ENCODE peak calls at places on chromosome 5, in four cellular contexts. U is ELR, E is GM03348, W is HFFc6. B is an unnamed sample.

GRCh38 chr5:173768267-173768806 is 119.8 kb upstream of the CPEB4 start:
- DNase-seq in E (no peak), W (no peak), U (no peak), B (no peak)

GRCh38 chr5:160693831-160694473 is 158.1 kb downstream of the ATP10B start:
- DNase-seq in U (no peak), E (no peak), W (no peak), B (no peak)

GRCh38 chr5:98768160-98769005 is 5.1 kb upstream of the RGMB start:
- DNase-seq in W (peak; percentile 59), U (peak; percentile 91), E (peak; percentile 74), B (peak; percentile 61)

GRCh38 chr5:177185993-177186392 is 52.4 kb downstream of the NSD1 start:
- DNase-seq in U (no peak), E (no peak), W (no peak), B (no peak)

GRCh38 chr5:138303365-138303764 is 28.2 kb downstream of the CDC25C start:
- DNase-seq in E (peak; percentile 27), U (peak; percentile 71), W (peak; percentile 12), B (peak; percentile 31)

GRCh38 chr5:4086081-4086480 is 490.4 kb downstream of the IRX1 start:
- DNase-seq in U (no peak), E (no peak), W (no peak), B (no peak)

GRCh38 chr5:151550146-151550545 is 41.0 kb downstream of the FAT2 start:
- DNase-seq in W (no peak), U (no peak), E (no peak), B (no peak)

GRCh38 chr5:136080113-136080482 is 51.3 kb downstream of the TGFBI start:
- DNase-seq in W (no peak), E (no peak), U (peak; percentile 23), B (no peak)

GRCh38 chr5:90911169-90911568 is 352.6 kb downstream of the ADGRV1 start:
- DNase-seq in E (no peak), U (no peak), W (no peak), B (no peak)

GRCh38 chr5:67165524-67166459 is 30.8 kb downstream of the CD180 start:
- DNase-seq in W (peak; percentile 64), U (peak; percentile 29), E (peak; percentile 89), B (no peak)

GRCh38 chr5:177606071-177607051 is 6.4 kb downstream of the B4GALT7 start:
- DNase-seq in E (no peak), W (no peak), U (no peak), B (no peak)

GRCh38 chr5:107670927-107671741 is at the start of gene EFNA5:
- DNase-seq in E (peak; percentile 59), W (no peak), U (peak; percentile 65), B (no peak)

GRCh38 chr5:156589104-156589858 is 260.8 kb upstream of the PPP1R2B start:
- DNase-seq in W (no peak), U (no peak), E (no peak), B (no peak)

GRCh38 chr5:174736351-174736721 is 12.0 kb downstream of the MSX2 start:
- DNase-seq in W (no peak), E (peak; percentile 23), U (peak; percentile 10), B (no peak)

GRCh38 chr5:89437450-89438435 is 554.8 kb upstream of the MEF2C start:
- DNase-seq in E (no peak), W (no peak), U (peak; percentile 23), B (peak; percentile 19)

GRCh38 chr5:177141496-177141895 is 7.9 kb downstream of the NSD1 start:
- DNase-seq in E (no peak), W (no peak), U (no peak), B (no peak)

GRCh38 chr5:9284781-9285307 is 261.0 kb downstream of the SEMA5A start:
- DNase-seq in U (no peak), E (peak; percentile 75), W (peak; percentile 46), B (peak; percentile 65)

GRCh38 chr5:174745495-174745894 is 21.1 kb downstream of the MSX2 start:
- DNase-seq in W (no peak), E (no peak), U (no peak), B (no peak)

GRCh38 chr5:27328480-27328879 is 290.1 kb upstream of the CDH9 start:
- DNase-seq in E (peak; percentile 52), U (peak; percentile 70), W (peak; percentile 74), B (peak; percentile 87)

GRCh38 chr5:72018158-72018803 is 89.0 kb upstream of the MAP1B start:
- DNase-seq in U (peak; percentile 62), W (peak; percentile 50), E (peak; percentile 50), B (peak; percentile 46)

B was measured in A172.